ENCODE peak calls at places on chromosomes 6 and 20, in nine cellular contexts. One of them, this sample, is unnamed.

GRCh38 chr6:135667694-135668455 is 170.3 kb upstream of the AHI1 start:
- DNase-seq in left lung: peak
- DNase-seq in foreskin fibroblast: peak
- DNase-seq in GM10248: no peak
- DNase-seq in right atrium auricular region: no peak
- DNase-seq in IMR-90: peak
- DNase-seq in endothelial cell: no peak
- DNase-seq in B cell: no peak
- DNase-seq in RWPE1: peak
- DNase-seq in this sample: no peak

GRCh38 chr20:2713285-2713684 is 20.7 kb downstream of the EBF4 start:
- DNase-seq in B cell: no peak
- DNase-seq in left lung: no peak
- DNase-seq in RWPE1: no peak
- DNase-seq in GM10248: no peak
- DNase-seq in endothelial cell: no peak
- DNase-seq in IMR-90: no peak
- DNase-seq in foreskin fibroblast: no peak
- DNase-seq in right atrium auricular region: peak
- DNase-seq in this sample: no peak

GRCh38 chr6:33628401-33628964 is 7.4 kb downstream of the ITPR3 start:
- DNase-seq in right atrium auricular region: no peak
- DNase-seq in foreskin fibroblast: no peak
- DNase-seq in IMR-90: no peak
- DNase-seq in endothelial cell: no peak
- DNase-seq in RWPE1: no peak
- DNase-seq in GM10248: no peak
- DNase-seq in B cell: no peak
- DNase-seq in left lung: no peak
- DNase-seq in this sample: no peak

GRCh38 chr20:38127011-38127621 is 38.0 kb downstream of the TGM2 start:
- DNase-seq in endothelial cell: no peak
- DNase-seq in right atrium auricular region: no peak
- DNase-seq in GM10248: no peak
- DNase-seq in RWPE1: peak
- DNase-seq in left lung: no peak
- DNase-seq in foreskin fibroblast: peak
- DNase-seq in B cell: no peak
- DNase-seq in IMR-90: peak
- DNase-seq in this sample: no peak

GRCh38 chr20:33674294-33675126 is at the start of gene NECAB3:
- DNase-seq in foreskin fibroblast: peak
- DNase-seq in RWPE1: peak
- DNase-seq in GM10248: peak
- DNase-seq in left lung: peak
- DNase-seq in endothelial cell: peak
- DNase-seq in B cell: peak
- DNase-seq in right atrium auricular region: peak
- DNase-seq in IMR-90: peak
- DNase-seq in this sample: peak

GRCh38 chr6:24982231-24982630 is 46.5 kb upstream of the RIPOR2 start:
- DNase-seq in left lung: no peak
- DNase-seq in B cell: no peak
- DNase-seq in right atrium auricular region: no peak
- DNase-seq in RWPE1: no peak
- DNase-seq in IMR-90: peak
- DNase-seq in foreskin fibroblast: no peak
- DNase-seq in GM10248: no peak
- DNase-seq in endothelial cell: no peak
- DNase-seq in this sample: no peak

GRCh38 chr6:56772737-56773184 is 130.1 kb upstream of the DST start:
- DNase-seq in IMR-90: peak
- DNase-seq in foreskin fibroblast: peak
- DNase-seq in right atrium auricular region: no peak
- DNase-seq in RWPE1: no peak
- DNase-seq in left lung: no peak
- DNase-seq in endothelial cell: no peak
- DNase-seq in GM10248: no peak
- DNase-seq in B cell: no peak
- DNase-seq in this sample: no peak

GRCh38 chr6:47207261-47207660 is 102.4 kb downstream of the TNFRSF21 start:
- DNase-seq in right atrium auricular region: no peak
- DNase-seq in RWPE1: no peak
- DNase-seq in IMR-90: no peak
- DNase-seq in endothelial cell: no peak
- DNase-seq in GM10248: no peak
- DNase-seq in left lung: no peak
- DNase-seq in foreskin fibroblast: no peak
- DNase-seq in B cell: no peak
- DNase-seq in this sample: no peak

GRCh38 chr6:111583221-111583620 is 22.5 kb downstream of the TRAF3IP2 start:
- DNase-seq in endothelial cell: no peak
- DNase-seq in IMR-90: no peak
- DNase-seq in foreskin fibroblast: no peak
- DNase-seq in RWPE1: no peak
- DNase-seq in right atrium auricular region: no peak
- DNase-seq in left lung: no peak
- DNase-seq in GM10248: no peak
- DNase-seq in B cell: no peak
- DNase-seq in this sample: no peak

GRCh38 chr6:111581957-111582356 is 23.7 kb downstream of the TRAF3IP2 start:
- DNase-seq in foreskin fibroblast: no peak
- DNase-seq in left lung: no peak
- DNase-seq in endothelial cell: no peak
- DNase-seq in right atrium auricular region: no peak
- DNase-seq in IMR-90: no peak
- DNase-seq in GM10248: no peak
- DNase-seq in B cell: no peak
- DNase-seq in RWPE1: no peak
- DNase-seq in this sample: no peak

GRCh38 chr6:111579816-111580215 is 25.9 kb downstream of the TRAF3IP2 start:
- DNase-seq in B cell: no peak
- DNase-seq in right atrium auricular region: no peak
- DNase-seq in endothelial cell: no peak
- DNase-seq in IMR-90: no peak
- DNase-seq in RWPE1: no peak
- DNase-seq in left lung: no peak
- DNase-seq in foreskin fibroblast: no peak
- DNase-seq in GM10248: no peak
- DNase-seq in this sample: no peak

GRCh38 chr6:111580401-111580800 is 25.3 kb downstream of the TRAF3IP2 start:
- DNase-seq in B cell: no peak
- DNase-seq in foreskin fibroblast: no peak
- DNase-seq in RWPE1: no peak
- DNase-seq in right atrium auricular region: no peak
- DNase-seq in GM10248: no peak
- DNase-seq in endothelial cell: no peak
- DNase-seq in left lung: no peak
- DNase-seq in IMR-90: no peak
- DNase-seq in this sample: no peak

GRCh38 chr6:111580826-111581505 is 24.7 kb downstream of the TRAF3IP2 start:
- DNase-seq in foreskin fibroblast: no peak
- DNase-seq in left lung: no peak
- DNase-seq in GM10248: no peak
- DNase-seq in B cell: no peak
- DNase-seq in IMR-90: peak
- DNase-seq in RWPE1: no peak
- DNase-seq in endothelial cell: no peak
- DNase-seq in right atrium auricular region: no peak
- DNase-seq in this sample: no peak
- TF ChIP-seq CTCF in foreskin fibroblast: no peak
- TF ChIP-seq CTCF in left lung: no peak
- TF ChIP-seq CTCF in GM10248: no peak
- TF ChIP-seq CTCF in B cell: no peak
- TF ChIP-seq CTCF in IMR-90: no peak
- TF ChIP-seq CTCF in RWPE1: no peak
- TF ChIP-seq CTCF in endothelial cell: no peak
- TF ChIP-seq CTCF in right atrium auricular region: no peak
- TF ChIP-seq CTCF in this sample: no peak

GRCh38 chr6:159945801-159946392 is 23.0 kb upstream of the IGF2R start:
- DNase-seq in IMR-90: no peak
- DNase-seq in foreskin fibroblast: no peak
- DNase-seq in RWPE1: no peak
- DNase-seq in left lung: no peak
- DNase-seq in endothelial cell: no peak
- DNase-seq in GM10248: no peak
- DNase-seq in B cell: no peak
- DNase-seq in right atrium auricular region: no peak
- DNase-seq in this sample: no peak

GRCh38 chr6:159943101-159943632 is 25.7 kb upstream of the IGF2R start:
- DNase-seq in foreskin fibroblast: peak
- DNase-seq in right atrium auricular region: peak
- DNase-seq in GM10248: no peak
- DNase-seq in RWPE1: no peak
- DNase-seq in B cell: no peak
- DNase-seq in IMR-90: peak
- DNase-seq in endothelial cell: no peak
- DNase-seq in left lung: no peak
- DNase-seq in this sample: no peak

GRCh38 chr6:159939591-159940016 is 29.3 kb upstream of the IGF2R start:
- DNase-seq in foreskin fibroblast: no peak
- DNase-seq in B cell: no peak
- DNase-seq in IMR-90: no peak
- DNase-seq in GM10248: no peak
- DNase-seq in right atrium auricular region: no peak
- DNase-seq in left lung: no peak
- DNase-seq in RWPE1: no peak
- DNase-seq in endothelial cell: no peak
- DNase-seq in this sample: no peak

GRCh38 chr6:159943965-159944598 is 24.8 kb upstream of the IGF2R start:
- DNase-seq in left lung: no peak
- DNase-seq in RWPE1: no peak
- DNase-seq in endothelial cell: no peak
- DNase-seq in right atrium auricular region: no peak
- DNase-seq in foreskin fibroblast: no peak
- DNase-seq in IMR-90: no peak
- DNase-seq in B cell: no peak
- DNase-seq in GM10248: no peak
- DNase-seq in this sample: no peak

DNA sequence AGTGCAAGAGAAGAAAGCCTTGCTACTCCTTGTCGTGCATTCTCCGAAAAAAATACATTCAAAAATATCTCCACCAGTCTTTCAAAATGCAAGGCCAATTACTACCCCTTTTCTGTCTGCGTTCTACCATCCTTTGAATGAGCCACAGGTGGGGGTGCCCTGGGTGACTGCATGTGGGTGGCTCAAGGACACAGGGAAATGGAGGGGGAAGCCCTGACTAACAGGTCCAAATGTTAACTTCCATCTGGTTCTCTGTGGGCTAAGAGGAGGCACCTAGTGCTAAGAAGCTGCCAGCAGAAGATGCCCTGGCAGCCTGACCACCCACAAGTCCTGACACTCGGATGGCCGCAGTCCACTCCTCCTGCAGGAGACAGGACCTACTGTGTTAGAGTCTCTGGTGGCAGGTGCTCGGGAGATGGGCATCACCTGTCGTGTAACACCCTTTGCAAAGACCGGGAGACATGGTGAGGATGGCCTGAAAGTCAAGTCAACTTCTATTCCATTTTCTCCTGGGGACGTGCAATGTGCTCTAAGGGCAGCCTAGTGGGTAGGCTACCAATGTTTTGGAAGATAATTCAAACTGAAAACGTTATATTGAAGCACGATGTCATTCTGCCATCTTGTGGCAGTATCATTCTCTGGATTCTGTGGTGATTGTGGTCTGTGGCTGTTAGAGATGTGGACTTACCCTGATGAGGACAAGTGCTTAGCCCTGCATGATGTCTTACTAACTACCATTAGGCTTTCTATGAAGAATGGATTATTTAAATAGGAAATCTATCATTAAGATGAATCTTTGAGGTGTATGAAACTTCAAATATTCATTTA is 27.4 kb upstream of the IGF2R start:
- DNase-seq in endothelial cell: no peak
- DNase-seq in left lung: no peak
- DNase-seq in RWPE1: no peak
- DNase-seq in B cell: no peak
- DNase-seq in IMR-90: peak
- DNase-seq in foreskin fibroblast: peak
- DNase-seq in right atrium auricular region: no peak
- DNase-seq in GM10248: peak
- DNase-seq in this sample: peak
- TF ChIP-seq CTCF in endothelial cell: no peak
- TF ChIP-seq CTCF in left lung: peak
- TF ChIP-seq CTCF in RWPE1: peak
- TF ChIP-seq CTCF in B cell: peak
- TF ChIP-seq CTCF in IMR-90: peak
- TF ChIP-seq CTCF in foreskin fibroblast: peak
- TF ChIP-seq CTCF in right atrium auricular region: peak
- TF ChIP-seq CTCF in GM10248: peak
- TF ChIP-seq CTCF in this sample: peak

DNA sequence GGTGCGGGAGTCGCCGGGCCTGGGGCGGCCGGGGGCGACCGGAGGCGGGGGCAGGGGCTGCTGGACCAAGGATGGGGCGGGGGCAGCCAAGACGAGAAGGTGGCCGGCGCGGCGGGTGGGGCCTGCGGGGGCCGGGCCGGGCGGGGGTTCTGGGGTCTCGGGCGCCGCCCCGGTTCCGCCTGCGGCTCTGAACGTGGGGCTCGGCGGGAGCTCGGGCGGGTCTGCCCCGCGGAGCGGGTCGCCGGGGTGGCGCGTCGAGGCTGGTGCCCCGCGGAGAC is 191 bp downstream of the ADRM1 start:
- DNase-seq in RWPE1: peak
- DNase-seq in left lung: no peak
- DNase-seq in GM10248: no peak
- DNase-seq in B cell: no peak
- DNase-seq in right atrium auricular region: no peak
- DNase-seq in foreskin fibroblast: no peak
- DNase-seq in IMR-90: no peak
- DNase-seq in endothelial cell: no peak
- DNase-seq in this sample: no peak
- TF ChIP-seq CTCF in RWPE1: no peak
- TF ChIP-seq CTCF in left lung: no peak
- TF ChIP-seq CTCF in GM10248: no peak
- TF ChIP-seq CTCF in B cell: no peak
- TF ChIP-seq CTCF in right atrium auricular region: no peak
- TF ChIP-seq CTCF in foreskin fibroblast: no peak
- TF ChIP-seq CTCF in IMR-90: no peak
- TF ChIP-seq CTCF in endothelial cell: no peak
- TF ChIP-seq CTCF in this sample: no peak

DNA sequence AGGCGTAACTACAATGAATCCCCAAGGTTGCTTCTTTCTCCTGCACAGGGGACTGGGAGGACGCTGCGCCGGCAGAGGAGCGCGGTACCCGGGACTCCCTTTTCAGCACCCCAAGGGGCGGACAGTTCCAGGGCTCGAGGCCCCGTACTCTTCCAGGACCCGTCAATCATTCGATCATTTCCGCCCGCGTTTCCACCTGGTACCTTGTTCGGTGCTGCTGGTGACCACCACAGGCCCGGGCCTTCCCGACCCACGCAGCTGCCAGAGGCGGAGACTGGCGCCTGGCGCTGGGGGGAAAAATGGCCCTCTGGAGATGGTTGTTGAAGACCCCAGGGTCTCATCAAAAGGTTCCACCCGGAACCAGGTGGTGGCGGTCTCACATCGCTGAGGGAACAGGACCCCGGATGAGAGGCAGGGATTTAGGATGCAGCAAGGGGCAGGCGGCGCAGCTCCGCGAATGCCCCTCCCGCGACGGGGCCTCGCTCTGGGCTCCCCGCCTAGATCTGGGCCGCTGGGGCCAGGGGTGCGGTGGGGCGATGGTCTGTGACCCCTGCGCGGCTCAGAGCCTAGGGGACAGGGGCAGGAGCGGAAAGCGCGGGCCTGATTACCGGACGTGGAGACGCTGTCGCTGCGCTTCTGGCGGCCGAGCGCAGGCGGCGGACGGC is 744 bp downstream of the VSX1 start:
- DNase-seq in endothelial cell: peak
- DNase-seq in GM10248: no peak
- DNase-seq in foreskin fibroblast: no peak
- DNase-seq in RWPE1: peak
- DNase-seq in right atrium auricular region: peak
- DNase-seq in B cell: no peak
- DNase-seq in left lung: no peak
- DNase-seq in IMR-90: no peak
- DNase-seq in this sample: peak
- TF ChIP-seq CTCF in endothelial cell: no peak
- TF ChIP-seq CTCF in GM10248: no peak
- TF ChIP-seq CTCF in foreskin fibroblast: no peak
- TF ChIP-seq CTCF in RWPE1: no peak
- TF ChIP-seq CTCF in right atrium auricular region: no peak
- TF ChIP-seq CTCF in B cell: no peak
- TF ChIP-seq CTCF in left lung: no peak
- TF ChIP-seq CTCF in IMR-90: no peak
- TF ChIP-seq CTCF in this sample: no peak

This sample was measured in GM13977.